ENCODE peak calls at places on chromosomes 12 and 14, in four cellular contexts. R is transverse colon, O is prostate gland, A is K562. S is an unnamed sample.

GRCh38 chr14:49972840-49973239 is 80.0 kb downstream of the ARF6 start:
- DNase-seq in R (peak), O (peak), A (no peak), S (no peak)

GRCh38 chr14:105974902-105975301 is 448.5 kb downstream of the TMEM121 start:
- DNase-seq in R (peak), O (no peak), A (peak), S (no peak)

GRCh38 chr14:76328457-76329137 is 47.3 kb upstream of the ESRRB start:
- DNase-seq in R (no peak), O (no peak), A (no peak), S (no peak)

GRCh38 chr12:113247123-113248045 is 26.1 kb downstream of the TPCN1 start:
- DNase-seq in R (no peak), O (no peak), A (no peak), S (no peak)

GRCh38 chr12:58897969-58898368 is 22.3 kb downstream of the LRIG3 start:
- DNase-seq in R (no peak), O (no peak), A (no peak), S (no peak)

GRCh38 chr12:1054103-1054838 is 63.2 kb downstream of the ERC1 start:
- DNase-seq in R (no peak), O (no peak), A (no peak), S (no peak)

GRCh38 chr14:99930420-99931274 is 134.6 kb upstream of the EVL start:
- DNase-seq in R (no peak), O (no peak), A (no peak), S (no peak)

GRCh38 chr12:69879007-69879960 is 54.3 kb downstream of the MYRFL start:
- DNase-seq in R (peak), O (peak), A (peak), S (peak)

GRCh38 chr14:92615451-92615850 is 101.9 kb downstream of the RIN3 start:
- DNase-seq in R (no peak), O (no peak), A (no peak), S (no peak)

GRCh38 chr14:92704821-92705220 is 43.6 kb downstream of the LGMN start:
- DNase-seq in R (no peak), O (no peak), A (no peak), S (no peak)

GRCh38 chr14:99274346-99275221 is 2.6 kb upstream of the BCL11B start:
- DNase-seq in R (peak), O (peak), A (peak), S (peak)

GRCh38 chr12:122054842-122055544 is 23.6 kb upstream of the MLXIP start:
- DNase-seq in R (no peak), O (no peak), A (no peak), S (no peak)

GRCh38 chr14:85191986-85192385 is 338.0 kb upstream of the FLRT2 start:
- DNase-seq in R (no peak), O (no peak), A (no peak), S (no peak)

GRCh38 chr12:39723831-39724230 is 104.2 kb upstream of the ABCD2 start:
- DNase-seq in R (no peak), O (no peak), A (no peak), S (no peak)

GRCh38 chr12:63917477-63917862 is 73.0 kb downstream of the SRGAP1 start:
- DNase-seq in R (no peak), O (no peak), A (no peak), S (no peak)
- TF ChIP-seq POLR2AphosphoS5 in R (no peak), O (no peak), A (no peak), S (no peak)

GRCh38 chr14:104423715-104424405 is 155.7 kb upstream of the C14orf180 start:
- DNase-seq in R (no peak), O (no peak), A (no peak), S (peak)

GRCh38 chr14:104421892-104422291 is 157.7 kb upstream of the C14orf180 start:
- DNase-seq in R (no peak), O (no peak), A (no peak), S (no peak)

GRCh38 chr14:104423224-104423681 is 156.3 kb upstream of the C14orf180 start:
- DNase-seq in R (no peak), O (no peak), A (no peak), S (peak)

GRCh38 chr14:104421401-104421821 is 158.2 kb upstream of the C14orf180 start:
- DNase-seq in R (no peak), O (no peak), A (no peak), S (no peak)

GRCh38 chr14:104422301-104423223 is 157.0 kb upstream of the C14orf180 start:
- DNase-seq in R (no peak), O (peak), A (no peak), S (no peak)
- H3K4me3 ChIP-seq in R (no peak), O (no peak), A (no peak), S (no peak)

DNA sequence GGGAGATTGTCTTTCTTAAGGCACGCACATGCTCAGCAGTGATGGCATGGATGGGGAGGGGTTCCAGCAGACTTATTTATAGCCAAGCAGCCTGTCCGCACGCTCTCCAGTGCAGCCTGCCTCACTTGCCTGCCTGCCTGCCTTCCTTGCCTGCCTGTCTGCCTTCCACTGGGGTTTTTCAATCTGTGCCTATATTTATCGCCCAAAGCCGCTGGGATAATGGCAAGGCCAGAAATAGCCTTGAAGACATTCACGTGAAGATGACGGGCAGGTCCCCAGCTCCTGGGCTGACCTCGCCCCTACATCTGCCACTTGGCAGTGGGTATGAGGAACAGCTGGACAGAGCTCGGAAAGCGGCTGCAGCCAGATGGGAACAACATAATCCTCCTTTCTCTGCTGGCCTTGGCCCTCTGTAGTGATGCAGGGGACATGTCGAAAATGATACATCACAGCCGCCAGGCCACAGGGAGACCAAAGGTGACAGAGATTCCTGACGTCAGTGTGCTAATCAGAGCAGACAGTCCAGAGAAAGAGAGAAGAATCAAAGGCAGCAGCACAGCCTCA is 53.3 kb downstream of the PITPNM2 start:
- DNase-seq in R (no peak), O (no peak), A (no peak), S (no peak)
- TF ChIP-seq POLR2AphosphoS5 in R (peak), O (no peak), A (no peak), S (no peak)

GRCh38 chr12:2832550-2833127 is 2.2 kb downstream of the NRIP2 start:
- DNase-seq in R (no peak), O (no peak), A (no peak), S (no peak)

GRCh38 chr12:2833810-2834209 is 1.0 kb downstream of the NRIP2 start:
- DNase-seq in R (no peak), O (no peak), A (no peak), S (no peak)

GRCh38 chr12:2836004-2836403 is 1.2 kb upstream of the NRIP2 start:
- DNase-seq in R (no peak), O (no peak), A (no peak), S (no peak)

GRCh38 chr12:2834581-2835491 is at the start of gene NRIP2:
- DNase-seq in R (no peak), O (no peak), A (no peak), S (no peak)

GRCh38 chr12:2833327-2833726 is 1.5 kb downstream of the NRIP2 start:
- DNase-seq in R (no peak), O (no peak), A (no peak), S (no peak)
- H3K4me3 ChIP-seq in R (no peak), O (no peak), A (no peak), S (no peak)

GRCh38 chr14:34713681-34714319 is 593 bp downstream of the CFL2 start:
- DNase-seq in R (peak), O (peak), A (peak), S (no peak)
- TF ChIP-seq POLR2AphosphoS5 in R (peak), O (peak), A (no peak), S (no peak)

DNA sequence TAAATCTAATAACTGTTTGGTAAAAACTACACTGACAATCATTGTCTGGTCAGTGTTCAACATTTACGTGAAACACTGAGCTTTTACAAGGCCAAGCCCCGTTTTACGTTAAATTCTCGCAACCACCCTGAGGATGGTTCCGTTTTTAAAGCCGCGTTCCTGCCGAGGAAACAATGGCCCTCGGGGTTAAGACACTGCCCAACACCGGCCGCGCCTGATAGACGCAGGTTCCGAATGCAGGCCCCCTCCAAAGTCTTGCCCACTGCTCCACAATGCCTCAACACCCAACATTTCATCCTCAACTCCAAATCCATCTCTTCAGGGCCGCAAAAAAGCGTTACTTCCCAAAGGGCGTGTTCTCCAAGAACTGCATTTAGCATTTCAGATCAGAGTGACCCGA is 953 bp upstream of the SNRPF start:
- DNase-seq in R (no peak), O (no peak), A (no peak), S (no peak)
- H3K4me3 ChIP-seq in R (no peak), O (no peak), A (no peak), S (peak)

DNA sequence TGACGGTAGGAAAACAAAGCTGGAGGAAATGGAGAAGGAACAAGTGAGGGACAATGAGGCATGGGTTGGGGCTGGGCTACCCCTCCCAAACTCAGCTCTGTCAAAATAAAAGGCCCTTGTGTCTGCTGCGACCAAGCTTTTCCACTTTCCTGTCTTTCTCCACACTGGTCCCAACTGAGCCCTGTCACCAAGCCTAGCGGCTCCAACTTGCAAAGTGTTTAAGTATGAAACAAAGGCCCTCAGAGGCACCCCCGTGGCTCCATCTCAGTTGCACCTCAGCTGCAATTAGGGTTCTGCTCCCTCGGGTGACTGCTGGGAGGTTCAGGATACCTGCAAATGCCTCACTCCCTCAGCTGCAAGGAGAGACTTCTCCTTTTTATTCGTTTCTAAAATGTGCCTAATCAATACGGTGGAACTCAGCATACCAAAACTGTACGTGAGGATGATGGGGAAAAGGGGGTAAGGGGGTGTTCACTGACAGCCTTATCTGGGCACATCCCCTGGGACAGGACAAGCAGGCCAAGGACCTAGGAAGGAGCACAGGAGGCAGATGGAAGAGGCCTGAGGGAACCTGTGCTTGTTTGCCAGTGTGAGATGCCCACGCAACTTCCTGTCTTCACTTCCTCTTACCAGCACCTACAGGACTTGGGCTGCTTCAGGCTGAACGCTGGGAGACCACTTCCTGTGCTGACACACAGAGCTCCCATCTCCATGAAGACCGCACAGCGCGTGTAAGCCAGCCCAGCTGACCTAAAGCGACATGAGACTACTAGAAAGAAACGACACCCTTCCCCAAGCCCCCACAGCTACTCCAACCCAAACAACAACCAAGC is 8.9 kb downstream of the VAMP1 start:
- DNase-seq in R (peak), O (peak), A (no peak), S (peak)
- TF ChIP-seq POLR2AphosphoS5 in R (no peak), O (no peak), A (no peak), S (no peak)

GRCh38 chr12:125981610-125982253 is 916.5 kb downstream of the AACS start:
- DNase-seq in R (no peak), O (peak), A (no peak), S (no peak)

GRCh38 chr12:125988545-125988944 is 923.3 kb downstream of the AACS start:
- DNase-seq in R (no peak), O (no peak), A (no peak), S (no peak)

GRCh38 chr12:125983784-125984510 is 918.7 kb downstream of the AACS start:
- DNase-seq in R (no peak), O (peak), A (no peak), S (peak)

DNA sequence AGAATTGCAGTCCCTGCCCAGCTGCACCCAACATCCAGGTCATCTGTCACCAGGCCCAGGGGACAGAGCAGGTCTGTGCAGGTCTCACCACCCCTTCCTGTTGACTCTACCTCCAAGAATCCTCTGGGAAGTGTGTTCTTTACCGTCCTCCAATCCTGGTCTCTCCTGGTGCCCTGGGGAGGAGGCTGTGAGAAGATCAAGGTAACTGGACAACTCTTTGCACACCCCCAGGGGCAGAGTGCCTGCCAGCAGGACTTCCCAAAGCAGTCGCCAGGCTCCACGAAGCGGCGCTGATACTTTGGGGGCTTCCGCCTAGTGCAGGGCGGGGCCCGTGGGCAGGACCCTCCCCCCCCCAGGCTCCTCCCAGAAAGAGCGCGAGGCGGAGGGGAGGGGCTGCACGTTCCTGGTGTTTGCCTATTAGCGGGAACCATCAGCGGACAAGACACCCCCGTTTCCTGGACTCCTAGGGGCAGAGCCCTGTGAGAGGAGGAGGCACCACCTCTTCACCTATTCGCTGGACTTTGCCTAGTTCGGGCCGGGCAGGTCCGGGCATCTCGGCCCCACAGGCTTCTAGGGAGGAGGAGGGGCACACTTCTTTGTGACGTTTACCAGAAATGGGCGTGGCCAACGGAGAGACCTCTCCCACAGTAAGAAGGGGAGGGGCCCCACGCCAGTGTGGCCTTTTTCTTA is 918.0 kb downstream of the AACS start:
- DNase-seq in R (peak), O (peak), A (peak), S (peak)
- H3K4me3 ChIP-seq in R (peak), O (peak), A (no peak), S (peak)

GRCh38 chr12:31896514-31897039 is 62.6 kb upstream of the RESF1 start:
- DNase-seq in R (peak), O (peak), A (peak), S (no peak)
- TF ChIP-seq POLR2AphosphoS5 in R (no peak), O (no peak), A (no peak), S (no peak)

S was measured in breast epithelium.